ENCODE peak calls at places on chromosomes 7 and 10, in ten cellular contexts. F, G, A, C, I, K, W, Y, L and H are unnamed samples. For H3K4me1 and H3K9me3, the result is how much of the 10 kb centered on the place peaks cover.

GRCh38 chr10:78045856-78046255 is 12.2 kb downstream of the RPS24 start:
- DNase-seq in F (no peak), G (no peak), A (no peak), C (no peak), I (no peak), K (no peak), W (no peak), Y (no peak), L (no peak), H (no peak)

GRCh38 chr7:44764665-44765578 is 16.3 kb downstream of the ZMIZ2 start:
- DNase-seq in F (no peak), G (peak), A (no peak), C (no peak), I (no peak), K (no peak), W (peak), Y (no peak), L (no peak), H (no peak)

GRCh38 chr10:102227050-102227449 is 951 bp downstream of the ELOVL3 start:
- DNase-seq in F (no peak), G (peak), A (no peak), C (no peak), I (no peak), K (peak), W (no peak), Y (no peak), L (no peak), H (no peak)

GRCh38 chr10:100970914-100971811 is 1.9 kb downstream of the SEMA4G start:
- DNase-seq in F (no peak), G (no peak), A (peak), C (peak), I (no peak), K (peak), W (peak), Y (no peak), L (no peak), H (no peak)

GRCh38 chr7:150946826-150947750 is 31.0 kb downstream of the KCNH2 start:
- DNase-seq in F (no peak), G (no peak), A (no peak), C (no peak), I (no peak), K (peak), W (no peak), Y (no peak), L (no peak), H (peak)

GRCh38 chr10:48384699-48384982 is 78.2 kb downstream of the MAPK8 start:
- DNase-seq in F (no peak), G (peak), A (no peak), C (no peak), I (no peak), K (no peak), W (no peak), Y (no peak), L (peak), H (no peak)

GRCh38 chr7:106625678-106626301 is 35.2 kb downstream of the CCDC71L start:
- DNase-seq in F (no peak), G (no peak), A (peak), C (no peak), I (no peak), K (no peak), W (no peak), Y (no peak), L (no peak), H (no peak)

GRCh38 chr10:93357680-93358079 is 124.5 kb downstream of the MYOF start:
- DNase-seq in F (peak), G (peak), A (no peak), C (peak), I (no peak), K (no peak), W (peak), Y (no peak), L (no peak), H (no peak)

GRCh38 chr7:100866721-100867039 is 507 bp upstream of the TRIP6 start:
- DNase-seq in F (no peak), G (no peak), A (no peak), C (no peak), I (no peak), K (peak), W (no peak), Y (no peak), L (peak), H (no peak)

GRCh38 chr10:32000937-32001336 is 55.3 kb downstream of the KIF5B start:
- DNase-seq in F (no peak), G (peak), A (no peak), C (no peak), I (peak), K (no peak), W (peak), Y (no peak), L (no peak), H (no peak)

GRCh38 chr10:5485948-5486851 is 13.2 kb downstream of the CALML5 start:
- DNase-seq in F (no peak), G (no peak), A (no peak), C (no peak), I (no peak), K (peak), W (no peak), Y (no peak), L (no peak), H (no peak)

GRCh38 chr7:36658603-36659516 is 65.4 kb downstream of the AOAH start:
- DNase-seq in F (peak), G (peak), A (no peak), C (peak), I (peak), K (no peak), W (peak), Y (no peak), L (no peak), H (no peak)

GRCh38 chr7:81211617-81212016 is 292.8 kb upstream of the SEMA3C start:
- DNase-seq in F (no peak), G (peak), A (no peak), C (no peak), I (no peak), K (no peak), W (no peak), Y (no peak), L (no peak), H (no peak)

GRCh38 chr7:81195033-81195432 is 276.2 kb upstream of the SEMA3C start:
- DNase-seq in F (no peak), G (peak), A (no peak), C (peak), I (no peak), K (no peak), W (no peak), Y (no peak), L (no peak), H (no peak)

GRCh38 chr10:13709931-13710690 is 123.3 kb downstream of the PRPF18 start:
- DNase-seq in F (no peak), G (no peak), A (no peak), C (no peak), I (no peak), K (no peak), W (no peak), Y (peak), L (no peak), H (no peak)

GRCh38 chr10:19958787-19959186 is 142.6 kb downstream of the PLXDC2 start:
- DNase-seq in F (no peak), G (no peak), A (no peak), C (no peak), I (no peak), K (no peak), W (no peak), Y (no peak), L (no peak), H (no peak)

GRCh38 chr7:151339651-151340377 is 1.8 kb upstream of the NUB1 start:
- DNase-seq in F (no peak), G (no peak), A (no peak), C (no peak), I (no peak), K (no peak), W (no peak), Y (no peak), L (no peak), H (no peak)

GRCh38 chr10:123154943-123155505 is 822 bp downstream of the BUB3 start:
- DNase-seq in F (no peak), G (peak), A (peak), C (peak), I (no peak), K (no peak), W (peak), Y (no peak), L (no peak), H (no peak)

GRCh38 chr10:131274133-131274880 is 37.2 kb downstream of the TCERG1L start:
- DNase-seq in F (no peak), G (no peak), A (no peak), C (no peak), I (no peak), K (no peak), W (peak), Y (no peak), L (no peak), H (no peak)

GRCh38 chr7:104264281-104264680 is 56.5 kb upstream of the ORC5 start:
- DNase-seq in F (no peak), G (no peak), A (no peak), C (no peak), I (no peak), K (no peak), W (no peak), Y (no peak), L (no peak), H (no peak)

GRCh38 chr7:107615910-107616680 is 36.0 kb downstream of the BCAP29 start:
- DNase-seq in F (no peak), G (no peak), A (no peak), C (no peak), I (no peak), K (no peak), W (no peak), Y (no peak), L (no peak), H (no peak)

GRCh38 chr7:81638216-81638615 is 131.6 kb downstream of the HGF start:
- DNase-seq in F (no peak), G (peak), A (no peak), C (no peak), I (no peak), K (no peak), W (no peak), Y (no peak), L (no peak), H (no peak)

GRCh38 chr10:123252779-123253178 is 98.6 kb downstream of the BUB3 start:
- DNase-seq in F (no peak), G (no peak), A (no peak), C (no peak), I (no peak), K (no peak), W (no peak), Y (no peak), L (no peak), H (no peak)

GRCh38 chr10:74825033-74825370 is 1.4 kb upstream of the KAT6B start:
- DNase-seq in F (peak), G (peak), A (peak), C (peak), I (no peak), K (peak), W (no peak), Y (no peak), L (peak), H (no peak)

GRCh38 chr7:16660702-16661464 is 14.9 kb downstream of the BZW2 start:
- DNase-seq in F (no peak), G (peak), A (no peak), C (peak), I (no peak), K (no peak), W (no peak), Y (no peak), L (no peak), H (no peak)

GRCh38 chr10:6924166-6924565 is 344.1 kb upstream of the PRKCQ start:
- DNase-seq in F (no peak), G (no peak), A (no peak), C (no peak), I (no peak), K (no peak), W (no peak), Y (no peak), L (no peak), H (no peak)

GRCh38 chr7:87600130-87601124 is at the start of gene ABCB1:
- DNase-seq in F (peak), G (peak), A (peak), C (peak), I (peak), K (peak), W (peak), Y (peak), L (peak), H (peak)

GRCh38 chr7:19519443-19519977 is 189.3 kb downstream of the POLR1F start:
- DNase-seq in F (no peak), G (peak), A (no peak), C (no peak), I (no peak), K (no peak), W (no peak), Y (peak), L (no peak), H (no peak)

GRCh38 chr10:19778996-19779395 is 37.2 kb upstream of the PLXDC2 start:
- DNase-seq in F (no peak), G (peak), A (no peak), C (no peak), I (no peak), K (no peak), W (no peak), Y (no peak), L (no peak), H (no peak)

GRCh38 chr7:133207687-133208086 is 45.2 kb upstream of the EXOC4 start:
- DNase-seq in F (no peak), G (no peak), A (no peak), C (peak), I (no peak), K (no peak), W (no peak), Y (no peak), L (no peak), H (no peak)

GRCh38 chr10:109773818-109774440 is 149.4 kb downstream of the XPNPEP1 start:
- DNase-seq in F (peak), G (peak), A (no peak), C (peak), I (peak), K (no peak), W (no peak), Y (no peak), L (no peak), H (no peak)

GRCh38 chr7:110075450-110075849 is 1015.5 kb upstream of the LRRN3 start:
- DNase-seq in F (no peak), G (no peak), A (no peak), C (no peak), I (no peak), K (no peak), W (no peak), Y (no peak), L (no peak), H (no peak)

GRCh38 chr10:64594072-64594471 is 1072.9 kb downstream of the REEP3 start:
- DNase-seq in F (no peak), G (no peak), A (no peak), C (no peak), I (no peak), K (no peak), W (no peak), Y (no peak), L (no peak), H (no peak)

GRCh38 chr7:80133361-80134104 is 1.1 kb upstream of the GNAI1 start:
- DNase-seq in F (no peak), G (peak), A (peak), C (peak), I (no peak), K (no peak), W (peak), Y (no peak), L (peak), H (no peak)

GRCh38 chr7:7919449-7919945 is 49.1 kb upstream of the GLCCI1 start:
- DNase-seq in F (no peak), G (no peak), A (no peak), C (no peak), I (no peak), K (no peak), W (no peak), Y (no peak), L (no peak), H (no peak)

GRCh38 chr7:70723339-70723738 is 408.6 kb upstream of the GALNT17 start:
- DNase-seq in F (no peak), G (no peak), A (no peak), C (no peak), I (no peak), K (no peak), W (no peak), Y (no peak), L (no peak), H (no peak)

GRCh38 chr7:70726294-70726693 is 405.6 kb upstream of the GALNT17 start:
- DNase-seq in F (no peak), G (no peak), A (no peak), C (no peak), I (no peak), K (no peak), W (no peak), Y (no peak), L (no peak), H (no peak)

GRCh38 chr7:70727861-70728260 is 404.1 kb upstream of the GALNT17 start:
- DNase-seq in F (no peak), G (no peak), A (no peak), C (no peak), I (no peak), K (no peak), W (no peak), Y (no peak), L (no peak), H (no peak)

GRCh38 chr7:70726951-70727378 is 405.0 kb upstream of the GALNT17 start:
- DNase-seq in F (no peak), G (no peak), A (no peak), C (no peak), I (no peak), K (no peak), W (no peak), Y (no peak), L (no peak), H (no peak)

DNA sequence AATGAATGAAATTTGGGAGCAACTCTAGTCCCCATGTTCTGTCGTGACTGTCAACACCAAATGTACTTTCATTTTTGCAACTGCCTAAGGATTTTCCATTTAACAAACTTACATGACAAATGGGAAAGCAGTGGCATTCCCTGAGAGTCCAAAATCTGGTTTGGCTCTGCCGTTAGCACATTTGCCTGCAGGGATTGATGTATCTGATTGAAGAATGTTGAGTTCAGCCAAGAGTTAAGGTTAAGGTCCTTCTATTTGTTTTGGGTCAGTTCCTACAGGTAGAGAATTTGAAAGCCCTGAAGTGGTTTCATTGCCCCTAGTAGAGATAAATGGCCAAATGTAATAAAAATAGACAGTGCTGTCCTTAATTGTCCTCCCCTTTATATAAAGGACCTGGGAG is 406.5 kb upstream of the GALNT17 start:
- DNase-seq in F (no peak), G (no peak), A (no peak), C (no peak), I (no peak), K (no peak), W (no peak), Y (no peak), L (no peak), H (no peak)
- H3K4me1 ChIP-seq in F (under half), G (under half), A (under half), C (under half), I (under half), K (under half), W (under half), Y (under half), L (under half), H (under half)

DNA sequence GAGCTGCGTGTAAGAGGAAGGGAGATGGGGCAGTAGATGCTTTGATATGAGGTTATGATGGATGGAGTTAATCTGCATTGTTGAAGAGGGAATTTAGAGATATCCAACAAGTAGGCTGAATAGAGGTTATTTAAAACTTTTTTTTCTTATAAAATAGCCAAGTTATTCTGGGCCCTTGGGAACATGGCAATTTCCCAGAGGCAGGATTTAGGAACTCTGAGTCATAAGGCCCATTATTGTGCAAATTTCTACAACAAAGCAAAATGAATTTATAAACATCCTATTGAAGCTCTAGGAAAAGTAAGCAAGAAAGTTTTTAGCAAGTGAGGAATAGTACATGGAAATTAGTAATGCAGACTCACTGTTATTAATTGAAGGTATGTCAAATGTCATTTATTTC is 160.9 kb upstream of the NPY start:
- DNase-seq in F (no peak), G (peak), A (no peak), C (no peak), I (no peak), K (no peak), W (no peak), Y (no peak), L (no peak), H (no peak)
- H3K4me3 ChIP-seq in F (no peak), G (no peak), A (no peak), C (no peak), I (no peak), K (no peak), W (no peak), Y (no peak), L (no peak), H (no peak)

GRCh38 chr7:4085937-4086691 is 596.0 kb upstream of the FOXK1 start:
- DNase-seq in F (no peak), G (no peak), A (no peak), C (no peak), I (no peak), K (no peak), W (no peak), Y (no peak), L (no peak), H (no peak)

GRCh38 chr7:4093492-4093891 is 588.6 kb upstream of the FOXK1 start:
- DNase-seq in F (no peak), G (no peak), A (no peak), C (no peak), I (no peak), K (no peak), W (no peak), Y (no peak), L (no peak), H (no peak)

GRCh38 chr7:4093035-4093434 is 589.1 kb upstream of the FOXK1 start:
- DNase-seq in F (no peak), G (no peak), A (no peak), C (no peak), I (no peak), K (no peak), W (no peak), Y (no peak), L (no peak), H (no peak)

GRCh38 chr7:4097001-4097609 is 585.0 kb upstream of the FOXK1 start:
- DNase-seq in F (no peak), G (no peak), A (no peak), C (no peak), I (no peak), K (no peak), W (no peak), Y (no peak), L (no peak), H (no peak)

GRCh38 chr7:4091767-4092166 is 590.3 kb upstream of the FOXK1 start:
- DNase-seq in F (no peak), G (peak), A (no peak), C (no peak), I (no peak), K (no peak), W (no peak), Y (no peak), L (no peak), H (no peak)
- H3K9me3 ChIP-seq in F (under half), G (under half), A (under half), C (under half), I (under half), K (under half), W (under half), Y (under half), L (under half), H (under half)

DNA sequence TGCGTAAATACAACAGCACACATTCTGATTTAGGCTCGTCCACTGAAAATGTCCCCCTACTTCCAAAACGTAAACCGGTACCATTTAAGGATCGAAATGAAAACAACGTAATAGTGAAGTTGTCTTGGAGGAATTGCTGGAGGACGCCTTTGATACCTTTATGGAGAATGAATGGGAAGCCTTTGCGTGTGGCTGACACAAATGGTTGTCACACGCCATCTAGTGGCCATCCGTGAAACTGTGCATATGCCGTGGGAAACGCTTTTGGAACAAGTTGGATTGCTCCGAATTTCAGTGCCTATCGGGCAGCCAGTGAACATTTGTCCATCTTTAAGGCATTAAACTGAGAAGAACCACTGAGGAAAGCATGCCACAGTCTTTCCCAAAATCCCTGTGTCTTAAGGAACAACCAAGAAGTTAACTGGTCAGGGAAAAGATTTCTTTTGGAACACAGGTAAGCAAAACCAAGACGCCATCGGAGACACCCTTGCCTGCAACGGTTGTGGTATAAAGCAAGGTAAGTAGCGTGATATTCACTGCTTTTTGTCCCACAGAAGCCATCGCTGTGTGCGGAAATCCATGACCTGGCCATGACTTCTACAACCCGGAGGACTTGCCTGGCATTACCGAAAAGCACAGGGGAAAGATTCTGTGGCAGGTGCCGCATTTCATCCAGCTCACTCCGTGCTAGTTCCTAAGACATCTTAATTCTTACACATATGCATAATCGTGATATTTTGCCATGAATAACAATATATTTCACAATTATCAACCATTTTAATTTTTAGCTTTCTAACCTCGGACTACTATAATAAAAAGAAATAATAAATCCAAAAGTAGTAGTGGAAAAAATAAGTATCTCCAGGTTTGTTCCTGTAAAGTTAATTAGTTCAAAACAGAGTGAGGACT is 100.6 kb downstream of the FAM204A start:
- DNase-seq in F (peak), G (peak), A (peak), C (peak), I (peak), K (peak), W (peak), Y (peak), L (peak), H (peak)
- H3K4me1 ChIP-seq in F (under half), G (under half), A (under half), C (under half), I (under half), K (under half), W (under half), Y (under half), L (under half), H (under half)

GRCh38 chr10:69415951-69416350 is 767 bp downstream of the TACR2 start:
- DNase-seq in F (no peak), G (no peak), A (no peak), C (no peak), I (no peak), K (peak), W (no peak), Y (no peak), L (no peak), H (no peak)
- H3K4me3 ChIP-seq in F (no peak), G (no peak), A (peak), C (no peak), I (no peak), K (no peak), W (no peak), Y (no peak), L (no peak), H (no peak)